ENCODE peak calls at places on chromosomes 4 and X, in eight cellular contexts. D is vagina, S is tibial artery, M is aorta, A is spleen, Z is heart right ventricle, H is caudate nucleus, L is psoas muscle. O is an unnamed sample.

GRCh38 chr4:5751918-5752802 is 41.2 kb downstream of the EVC start:
- DNase-seq in S (peak), A (no peak), M (no peak), L (no peak), D (no peak), H (no peak), Z (no peak), O (peak)

GRCh38 chr4:42806436-42806835 is 86.1 kb upstream of the GRXCR1 start:
- DNase-seq in A (no peak), D (no peak), Z (no peak), H (no peak), M (no peak), S (no peak), L (no peak), O (no peak)

GRCh38 chr4:165351359-165352130 is 24.1 kb downstream of the MSMO1 start:
- DNase-seq in L (no peak), M (no peak), H (no peak), Z (no peak), A (no peak), D (no peak), S (no peak), O (no peak)

GRCh38 chr4:74675673-74676279 is 118.5 kb downstream of the BTC start:
- DNase-seq in H (no peak), D (no peak), A (no peak), L (no peak), M (no peak), S (no peak), Z (no peak), O (no peak)

GRCh38 chr4:122364700-122365404 is 14.0 kb upstream of the ADAD1 start:
- DNase-seq in M (no peak), L (peak), D (no peak), H (no peak), A (no peak), S (no peak), Z (no peak), O (no peak)

GRCh38 chrX:147602297-147602696 is 309.4 kb upstream of the FMR1 start:
- DNase-seq in A (no peak), Z (no peak), M (no peak), D (no peak), L (no peak), H (no peak), S (no peak), O (no peak)

GRCh38 chrX:39504227-39504626 is 593.5 kb downstream of the BCOR start:
- DNase-seq in Z (no peak), H (no peak), S (no peak), L (no peak), D (no peak), M (no peak), A (no peak), O (no peak)

GRCh38 chr4:145171919-145172318 is 8.5 kb downstream of the OTUD4 start:
- DNase-seq in D (no peak), Z (no peak), M (no peak), H (no peak), S (no peak), A (no peak), L (no peak), O (no peak)

GRCh38 chrX:145817299-145817665 is 347 bp upstream of the SLITRK2 start:
- DNase-seq in Z (peak), L (peak), A (no peak), S (no peak), D (no peak), H (peak), M (no peak), O (no peak)

GRCh38 chr4:121758896-121759568 is 5.9 kb downstream of the SMIM43 start:
- DNase-seq in L (no peak), S (no peak), H (no peak), A (no peak), M (no peak), Z (no peak), D (no peak), O (no peak)

GRCh38 chr4:158197194-158197593 is 13.1 kb upstream of the TMEM144 start:
- DNase-seq in L (no peak), S (no peak), D (no peak), Z (no peak), A (no peak), M (no peak), H (no peak), O (no peak)

GRCh38 chrX:138708268-138708667 is 3.2 kb downstream of the FGF13 start:
- DNase-seq in D (no peak), L (no peak), Z (no peak), M (no peak), H (no peak), S (no peak), A (no peak), O (no peak)

GRCh38 chr4:184987493-184988031 is 30.7 kb upstream of the HELT start:
- DNase-seq in L (no peak), Z (no peak), S (no peak), H (no peak), A (no peak), M (no peak), D (no peak), O (no peak)

GRCh38 chr4:148445071-148445902 is 3.1 kb upstream of the NR3C2 start:
- DNase-seq in L (peak), S (peak), D (no peak), M (peak), A (peak), H (peak), Z (peak), O (peak)

GRCh38 chr4:70706516-70706915 is 15.2 kb upstream of the RUFY3 start:
- DNase-seq in A (no peak), L (no peak), S (no peak), Z (no peak), H (no peak), D (no peak), M (no peak), O (no peak)

GRCh38 chr4:140346136-140346535 is 27.3 kb upstream of the SCOC start:
- DNase-seq in A (no peak), L (no peak), D (no peak), M (no peak), S (no peak), Z (no peak), H (peak), O (no peak)

GRCh38 chr4:152709675-152710438 is 30.1 kb upstream of the TMEM154 start:
- DNase-seq in Z (no peak), S (no peak), H (no peak), L (no peak), M (no peak), A (no peak), D (no peak), O (no peak)

GRCh38 chrX:129908636-129909035 is 2.7 kb downstream of the UTP14A start:
- DNase-seq in D (no peak), S (no peak), A (no peak), Z (no peak), L (no peak), H (no peak), M (no peak), O (no peak)

GRCh38 chr4:54085284-54085683 is 14.7 kb upstream of the GSX2 start:
- DNase-seq in A (no peak), M (no peak), D (no peak), S (no peak), H (peak), L (peak), Z (no peak), O (no peak)

GRCh38 chrX:44874481-44875184 is 1.6 kb downstream of the KDM6A start:
- DNase-seq in A (no peak), M (no peak), S (no peak), Z (no peak), L (no peak), D (no peak), H (no peak), O (no peak)

GRCh38 chr4:8191136-8191747 is 7.8 kb upstream of the SH3TC1 start:
- DNase-seq in M (peak), D (no peak), A (peak), L (peak), Z (peak), S (peak), H (no peak), O (peak)

GRCh38 chrX:153460826-153461225 is 9.6 kb downstream of the HAUS7 start:
- DNase-seq in M (peak), Z (peak), A (peak), H (no peak), S (no peak), L (peak), D (no peak), O (no peak)

GRCh38 chr4:27005512-27006246 is 145.0 kb downstream of the STIM2 start:
- DNase-seq in M (no peak), L (no peak), S (no peak), D (no peak), Z (no peak), A (no peak), H (no peak), O (no peak)

GRCh38 chrX:153055827-153056748 is at the start of gene PNMA3:
- DNase-seq in A (no peak), M (no peak), L (peak), H (no peak), Z (no peak), S (no peak), D (no peak), O (no peak)

GRCh38 chr4:2469192-2469984 is 482 bp downstream of the RNF4 start:
- DNase-seq in D (no peak), M (peak), H (no peak), A (peak), Z (peak), L (peak), S (no peak), O (peak)

GRCh38 chr4:128635141-128635911 is 174.2 kb upstream of the JADE1 start:
- DNase-seq in A (no peak), S (no peak), Z (peak), H (peak), M (peak), L (peak), D (no peak), O (peak)

GRCh38 chr4:176198316-176198903 is 3.0 kb upstream of the SPATA4 start:
- DNase-seq in M (no peak), A (no peak), S (no peak), L (no peak), Z (no peak), D (no peak), H (no peak), O (no peak)

GRCh38 chr4:7358100-7358735 is 76.5 kb downstream of the PSAPL1 start:
- DNase-seq in S (peak), Z (peak), M (no peak), D (no peak), A (no peak), H (no peak), L (peak), O (peak)

GRCh38 chr4:140095694-140096482 is 58.1 kb downstream of the MAML3 start:
- DNase-seq in S (no peak), L (no peak), H (no peak), A (no peak), Z (peak), D (no peak), M (peak), O (no peak)

GRCh38 chr4:789571-790465 is 36.1 kb downstream of the CPLX1 start:
- DNase-seq in A (peak), D (no peak), M (peak), H (no peak), Z (no peak), L (no peak), S (no peak), O (no peak)

GRCh38 chr4:74504212-74504611 is 59.3 kb downstream of the AREG start:
- DNase-seq in D (no peak), A (no peak), Z (no peak), M (no peak), H (no peak), L (no peak), S (no peak), O (no peak)

GRCh38 chrX:54641530-54641929 is 111.5 kb downstream of the GNL3L start:
- DNase-seq in D (no peak), H (no peak), Z (no peak), L (no peak), S (no peak), M (no peak), A (no peak), O (no peak)

GRCh38 chr4:182914357-182914756 is 2.8 kb downstream of the DCTD start:
- DNase-seq in M (no peak), Z (no peak), S (no peak), D (no peak), A (no peak), L (no peak), H (no peak), O (no peak)

GRCh38 chr4:96205143-96205542 is 365.2 kb downstream of the PDHA2 start:
- DNase-seq in M (no peak), Z (no peak), D (no peak), H (no peak), L (no peak), S (no peak), A (no peak), O (no peak)

GRCh38 chr4:147096667-147097604 is 151.3 kb upstream of the TTC29 start:
- DNase-seq in A (no peak), H (no peak), L (no peak), M (no peak), D (no peak), S (no peak), Z (no peak), O (no peak)

DNA sequence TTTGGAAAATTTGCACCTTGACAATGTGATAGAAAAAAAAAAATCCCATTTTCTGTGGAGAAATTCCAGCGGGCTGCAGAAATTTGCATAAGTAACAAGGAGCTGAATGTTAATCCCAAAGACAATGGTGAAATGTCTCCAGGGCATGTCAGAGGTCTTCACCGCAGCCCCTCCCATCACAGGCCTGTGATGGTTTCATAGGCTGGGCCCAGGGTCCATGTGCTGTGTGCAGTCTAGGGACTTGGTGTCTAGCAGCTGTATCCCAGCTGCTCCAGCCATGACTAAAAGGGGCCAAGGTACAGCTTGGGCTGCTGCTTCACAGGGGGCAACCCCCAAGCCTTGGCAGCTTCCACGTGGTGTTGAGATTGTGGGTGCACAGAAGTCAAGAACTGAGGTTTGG is 85.2 kb downstream of the ADGRA3 start:
- DNase-seq in A (no peak), L (no peak), Z (no peak), D (no peak), S (no peak), M (no peak), H (no peak), O (no peak)
- H3K27ac ChIP-seq in A (no peak), L (no peak), Z (no peak), D (no peak), S (no peak), M (no peak), H (no peak), O (no peak)

GRCh38 chr4:37549003-37549402 is 137.2 kb downstream of the RELL1 start:
- DNase-seq in Z (no peak), S (no peak), H (no peak), L (no peak), M (no peak), D (no peak), A (no peak), O (no peak)
- H3K27ac ChIP-seq in Z (no peak), S (no peak), H (no peak), L (no peak), M (no peak), D (no peak), A (no peak), O (no peak)

DNA sequence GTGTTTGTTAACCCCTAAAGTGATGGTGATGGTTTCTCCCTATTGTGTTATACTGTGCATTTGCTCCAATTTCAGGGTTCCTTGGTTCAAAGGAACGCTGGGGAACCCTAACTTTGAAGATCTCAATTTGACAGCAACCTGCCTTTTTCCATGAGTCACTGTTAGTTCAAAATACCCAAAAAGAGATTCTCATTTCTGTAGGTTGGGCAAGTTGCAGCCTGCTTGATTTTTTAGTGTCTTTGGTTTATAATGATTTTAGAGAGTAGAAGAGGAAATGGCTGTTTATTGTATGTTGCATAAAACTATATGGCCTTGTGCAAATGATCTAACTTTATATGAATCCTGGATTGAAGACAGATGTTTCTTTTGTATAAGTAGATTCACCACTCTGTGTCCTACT is 23.1 kb downstream of the GAB1 start:
- DNase-seq in Z (no peak), D (no peak), H (no peak), S (no peak), A (no peak), L (no peak), M (no peak), O (no peak)
- H3K27ac ChIP-seq in Z (peak), D (peak), H (no peak), S (peak), A (peak), L (peak), M (peak), O (peak)

DNA sequence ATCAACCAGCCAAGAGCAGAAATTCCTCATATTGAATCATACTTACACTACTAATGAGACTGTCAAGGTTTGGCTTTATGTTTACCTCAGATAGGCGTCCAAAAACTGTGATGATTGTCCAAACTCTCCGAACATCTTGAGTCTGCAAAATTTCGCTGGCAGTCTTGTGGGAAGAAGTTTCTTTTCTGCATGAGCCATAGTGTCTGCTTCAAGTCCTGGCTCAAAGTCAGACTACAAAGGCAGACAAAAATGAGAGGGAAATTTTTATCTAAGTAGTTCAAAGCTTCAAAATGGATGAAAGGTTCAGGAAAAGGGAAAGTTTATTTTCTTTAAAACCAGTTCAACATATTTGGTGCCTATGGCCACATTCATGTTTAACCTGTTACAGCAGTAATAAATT is 40.7 kb downstream of the PALLD start:
- DNase-seq in A (no peak), H (no peak), L (no peak), S (no peak), M (no peak), D (no peak), Z (no peak), O (no peak)
- H3K27ac ChIP-seq in A (no peak), H (no peak), L (peak), S (no peak), M (no peak), D (no peak), Z (no peak), O (no peak)

O was measured in upper lobe of right lung.